ENCODE peak calls at places on chromosomes 1 and 21, in ten cellular contexts. H, F, L, E, R, C, Y, O, J and Q are unnamed samples.
A peak's percentile ranks its signal among the peaks of the same experiment; 100 is the strongest.

GRCh38 chr21:29418813-29419212 is 120.1 kb downstream of the BACH1 start:
- DNase-seq in J (no peak), F (no peak), O (no peak), H (no peak), Y (no peak), E (no peak), C (no peak), L (no peak), R (no peak), Q (no peak)

GRCh38 chr1:241167121-241167619 is 189.8 kb downstream of the RGS7 start:
- DNase-seq in L (no peak), Y (no peak), H (no peak), O (no peak), J (no peak), F (no peak), E (no peak), C (no peak), R (no peak), Q (no peak)

GRCh38 chr1:62621907-62622306 is 24.6 kb downstream of the ANGPTL3 start:
- DNase-seq in O (peak; percentile 70), Y (peak; percentile 49), E (peak; percentile 95), J (no peak), F (no peak), H (no peak), L (peak; percentile 33), R (no peak), C (no peak), Q (peak; percentile 35)

GRCh38 chr21:17441370-17441769 is 71.5 kb upstream of the CXADR start:
- DNase-seq in R (no peak), C (no peak), Y (peak; percentile 61), F (no peak), L (no peak), O (no peak), J (no peak), H (no peak), E (no peak), Q (peak; percentile 16)

GRCh38 chr1:160567858-160568682 is 11.2 kb downstream of the CD84 start:
- DNase-seq in L (no peak), F (no peak), J (no peak), O (no peak), Y (no peak), E (no peak), C (no peak), R (peak; percentile 77), H (no peak), Q (no peak)

GRCh38 chr1:155062702-155063411 is 683 bp upstream of the EFNA4 start:
- DNase-seq in C (no peak), R (peak; percentile 81), E (peak; percentile 48), Y (no peak), L (peak; percentile 83), F (peak; percentile 59), J (peak; percentile 68), O (peak; percentile 89), H (no peak), Q (no peak)

GRCh38 chr1:155003227-155003765 is 694 bp downstream of the ZBTB7B start:
- DNase-seq in J (no peak), H (no peak), E (no peak), C (no peak), O (peak; percentile 41), Y (no peak), L (peak; percentile 65), F (no peak), R (no peak), Q (peak; percentile 58)

GRCh38 chr1:59458884-59459283 is 162.0 kb downstream of the FGGY start:
- DNase-seq in Y (no peak), F (no peak), J (no peak), L (no peak), C (no peak), E (no peak), R (no peak), H (no peak), O (no peak), Q (no peak)

GRCh38 chr21:26833460-26833939 is 11.7 kb downstream of the ADAMTS1 start:
- DNase-seq in O (no peak), C (no peak), F (no peak), R (no peak), Y (no peak), H (no peak), L (no peak), J (peak; percentile 48), E (no peak), Q (no peak)

GRCh38 chr1:219945795-219946194 is 17.4 kb upstream of the SLC30A10 start:
- DNase-seq in H (no peak), J (no peak), F (no peak), C (no peak), O (no peak), R (no peak), L (no peak), E (no peak), Y (no peak), Q (no peak)

GRCh38 chr1:196034080-196034706 is 574.0 kb downstream of the KCNT2 start:
- DNase-seq in R (no peak), E (no peak), J (no peak), L (no peak), Y (no peak), O (peak; percentile 96), F (no peak), C (no peak), H (no peak), Q (peak; percentile 8)

GRCh38 chr1:227726924-227727599 is 8.0 kb downstream of the JMJD4 start:
- DNase-seq in R (no peak), L (peak; percentile 23), O (no peak), F (no peak), J (no peak), C (no peak), Y (no peak), E (no peak), H (no peak), Q (no peak)

GRCh38 chr1:18190598-18190997 is 83.0 kb downstream of the IGSF21 start:
- DNase-seq in C (no peak), H (no peak), F (no peak), R (no peak), J (no peak), Y (no peak), L (no peak), E (no peak), O (no peak), Q (no peak)

GRCh38 chr1:30988045-30988444 is 77.5 kb downstream of the PUM1 start:
- DNase-seq in Y (no peak), H (no peak), E (no peak), C (no peak), O (no peak), L (no peak), J (no peak), R (no peak), F (no peak), Q (no peak)

GRCh38 chr1:162161921-162162550 is 92.5 kb downstream of the NOS1AP start:
- DNase-seq in Y (no peak), H (no peak), R (no peak), C (no peak), F (no peak), E (peak; percentile 43), L (no peak), J (no peak), O (no peak), Q (no peak)

GRCh38 chr21:36710729-36711048 is 11.8 kb downstream of the SIM2 start:
- DNase-seq in L (no peak), F (peak; percentile 15), E (no peak), J (peak; percentile 32), H (no peak), Y (no peak), C (no peak), O (peak; percentile 61), R (no peak), Q (peak; percentile 49)

GRCh38 chr21:39153842-39154241 is 29.4 kb downstream of the PSMG1 start:
- DNase-seq in R (no peak), C (no peak), O (no peak), Y (no peak), L (no peak), F (no peak), J (no peak), E (no peak), H (no peak), Q (no peak)

GRCh38 chr1:113792986-113793385 is 19.3 kb downstream of the RSBN1 start:
- DNase-seq in E (no peak), C (no peak), O (no peak), F (no peak), H (no peak), R (no peak), Y (no peak), L (no peak), J (no peak), Q (no peak)

GRCh38 chr1:114314098-114314497 is 160.4 kb upstream of the SYT6 start:
- DNase-seq in H (no peak), L (no peak), Y (no peak), R (no peak), E (no peak), C (no peak), O (no peak), F (no peak), J (no peak), Q (peak; percentile 20)

GRCh38 chr1:27660300-27660837 is 11.6 kb downstream of the IFI6 start:
- DNase-seq in C (no peak), O (no peak), E (no peak), J (no peak), F (no peak), H (no peak), L (no peak), R (no peak), Y (no peak), Q (no peak)

GRCh38 chr1:33021567-33022431 is 14.9 kb downstream of the AK2 start:
- DNase-seq in F (no peak), Y (no peak), H (no peak), O (no peak), L (no peak), C (no peak), R (no peak), J (no peak), E (no peak), Q (no peak)

GRCh38 chr1:204455831-204456145 is 38.8 kb downstream of the PIK3C2B start:
- DNase-seq in H (no peak), L (no peak), E (no peak), Y (no peak), C (no peak), O (no peak), R (no peak), F (no peak), J (no peak), Q (no peak)
- H3K36me3 ChIP-seq in H (peaks cover 48% of the 10 kb centered on the region), L (peaks cover 35% of the 10 kb centered on the region), E (no peaks in the 10 kb centered on the region), Y (peaks cover 37% of the 10 kb centered on the region), C (peaks cover 94% of the 10 kb centered on the region), O (no peaks in the 10 kb centered on the region), R (peaks cover 8% of the 10 kb centered on the region), F (peaks cover 88% of the 10 kb centered on the region), J (no peaks in the 10 kb centered on the region), Q (no peaks in the 10 kb centered on the region)

GRCh38 chr1:235502601-235503332 is 1.5 kb downstream of the B3GALNT2 start:
- DNase-seq in O (no peak), L (no peak), E (peak; percentile 6), F (no peak), C (no peak), Y (no peak), R (no peak), J (no peak), H (no peak), Q (no peak)
- H3K4me3 ChIP-seq in O (peak overlapping the region; percentile 70), L (peak overlapping the region; percentile 75), E (peak overlapping the region; percentile 77), F (peak overlapping the region; percentile 85), C (peak overlapping the region; percentile 69), Y (no peak overlapping the region), R (peak overlapping the region; percentile 85), J (peak overlapping the region; percentile 96), H (peak overlapping the region; percentile 88), Q (peak overlapping the region; percentile 60)

GRCh38 chr1:173963477-173963876 is 46.4 kb upstream of the SERPINC1 start:
- DNase-seq in J (no peak), E (no peak), F (no peak), O (no peak), Y (no peak), C (no peak), R (no peak), H (no peak), L (no peak), Q (no peak)
- H3K36me3 ChIP-seq in J (no peaks in the 10 kb centered on the region), E (peaks cover 43% of the 10 kb centered on the region), F (peaks cover 99% of the 10 kb centered on the region), O (peaks cover 57% of the 10 kb centered on the region), Y (peaks cover 27% of the 10 kb centered on the region), C (peaks cover 100% of the 10 kb centered on the region), R (peaks cover 27% of the 10 kb centered on the region), H (peaks cover 56% of the 10 kb centered on the region), L (peaks cover 90% of the 10 kb centered on the region), Q (peaks cover 62% of the 10 kb centered on the region)

GRCh38 chr1:178098262-178098661 is 4.4 kb downstream of the RASAL2 start:
- DNase-seq in R (no peak), C (no peak), L (no peak), H (no peak), Y (no peak), O (no peak), E (peak; percentile 21), F (no peak), J (no peak), Q (no peak)
- H3K4me3 ChIP-seq in R (no peak overlapping the region), C (peak overlapping the region; percentile 96), L (no peak overlapping the region), H (peak overlapping the region; percentile 95), Y (no peak overlapping the region), O (no peak overlapping the region), E (no peak overlapping the region), F (peak overlapping the region; percentile 41), J (peak overlapping the region; percentile 42), Q (no peak overlapping the region)